ENCODE peak calls at places on chromosome 7, in seven cellular contexts. D is GM12878, X is GM12891, I is SK-N-SH, L is K562, W is HepG2, H is H1. R is an unnamed sample.

GRCh38 chr7:66013938-66014337 is 31.9 kb upstream of the GUSB start:
- DNase-seq in I (peak; percentile 49), W (peak; percentile 65), L (peak; percentile 40), D (no peak), X (no peak), H (peak; percentile 38), R (no peak)

GRCh38 chr7:90713628-90714027 is 117.5 kb downstream of the CDK14 start:
- DNase-seq in H (no peak), L (no peak), I (no peak), X (no peak), D (no peak), W (no peak), R (no peak)

GRCh38 chr7:41977165-41977651 is 259.8 kb downstream of the GLI3 start:
- DNase-seq in W (peak; percentile 21), D (no peak), L (peak; percentile 31), H (no peak), I (peak; percentile 43), X (no peak), R (no peak)

GRCh38 chr7:99407849-99408346 is 499 bp downstream of the PDAP1 start:
- DNase-seq in D (no peak), W (peak; percentile 58), I (peak; percentile 66), H (no peak), X (no peak), L (peak; percentile 56), R (no peak)

GRCh38 chr7:93115796-93116195 is 2.0 kb downstream of the SAMD9 start:
- DNase-seq in X (no peak), L (peak; percentile 13), I (no peak), D (no peak), H (no peak), W (no peak), R (no peak)

GRCh38 chr7:26681819-26682418 is 182.5 kb downstream of the SKAP2 start:
- DNase-seq in X (no peak), I (peak; percentile 23), H (no peak), L (peak; percentile 15), W (no peak), D (no peak), R (no peak)

GRCh38 chr7:16900212-16900768 is 18.5 kb upstream of the AGR3 start:
- DNase-seq in X (no peak), D (no peak), W (no peak), L (no peak), H (no peak), I (no peak), R (no peak)

GRCh38 chr7:28041508-28042314 is 138.9 kb downstream of the JAZF1 start:
- DNase-seq in D (no peak), W (no peak), H (no peak), I (no peak), X (no peak), L (no peak), R (no peak)

GRCh38 chr7:34313289-34313688 is 344.7 kb upstream of the NPSR1 start:
- DNase-seq in W (no peak), H (no peak), L (no peak), I (no peak), D (no peak), X (no peak), R (no peak)

GRCh38 chr7:132836746-132837145 is 245.1 kb downstream of the CHCHD3 start:
- DNase-seq in L (peak; percentile 16), W (no peak), D (no peak), H (no peak), I (no peak), X (no peak), R (no peak)

GRCh38 chr7:111029574-111030357 is 61.2 kb upstream of the LRRN3 start:
- DNase-seq in L (no peak), H (no peak), W (peak; percentile 20), X (no peak), D (peak; percentile 13), I (no peak), R (no peak)

GRCh38 chr7:128915271-128915819 is 4.8 kb upstream of the KCP start:
- DNase-seq in X (no peak), H (no peak), W (no peak), D (no peak), I (no peak), L (no peak), R (no peak)

GRCh38 chr7:143419880-143420279 is 11.2 kb upstream of the EPHA1 start:
- DNase-seq in X (no peak), L (no peak), H (no peak), I (no peak), W (no peak), D (no peak), R (no peak)

GRCh38 chr7:92973293-92973731 is 136.9 kb upstream of the CDK6 start:
- DNase-seq in H (no peak), X (no peak), D (no peak), L (no peak), W (no peak), I (no peak), R (no peak)

GRCh38 chr7:134632937-134633540 is 13.6 kb upstream of the BPGM start:
- DNase-seq in I (peak; percentile 34), W (peak; percentile 44), D (no peak), X (no peak), L (peak; percentile 79), H (no peak), R (no peak)

GRCh38 chr7:132980406-132980805 is 101.5 kb downstream of the CHCHD3 start:
- DNase-seq in D (no peak), I (no peak), H (no peak), W (no peak), L (no peak), X (no peak), R (no peak)

GRCh38 chr7:100049441-100050291 is at the start of gene ZSCAN21:
- DNase-seq in L (peak; percentile 94), I (peak; percentile 96), D (peak; percentile 25), H (peak; percentile 34), X (peak; percentile 78), W (peak; percentile 75), R (peak; percentile 84)

GRCh38 chr7:99497771-99498545 is 2.1 kb downstream of the ZNF394 start:
- DNase-seq in H (no peak), L (no peak), D (no peak), I (no peak), W (no peak), X (no peak), R (no peak)

GRCh38 chr7:16271990-16272665 is 149.2 kb downstream of the CRPPA start:
- DNase-seq in X (no peak), D (no peak), L (no peak), H (no peak), W (no peak), I (no peak), R (no peak)

GRCh38 chr7:73823873-73824597 is 6.8 kb upstream of the CLDN4 start:
- DNase-seq in D (no peak), X (no peak), I (no peak), W (no peak), H (no peak), L (no peak), R (no peak)

GRCh38 chr7:93060025-93060424 is 57.8 kb downstream of the SAMD9 start:
- DNase-seq in H (no peak), I (no peak), L (no peak), D (no peak), X (no peak), W (no peak), R (no peak)

GRCh38 chr7:51315393-51316261 is 982 bp downstream of the COBL start:
- DNase-seq in L (no peak), D (no peak), I (peak; percentile 58), W (peak; percentile 73), X (no peak), H (no peak), R (no peak)
- TF ChIP-seq POLR2AphosphoS5 in L (no peak), D (no peak), I (no peak), W (peak; percentile 31), X (no peak), H (no peak), R (no peak)

GRCh38 chr7:157087646-157088045 is 51.1 kb upstream of the UBE3C start:
- DNase-seq in W (no peak), L (no peak), D (no peak), X (no peak), I (no peak), H (no peak), R (no peak)
- TF ChIP-seq TAF1 in W (no peak), L (no peak), D (no peak), X (no peak), I (no peak), H (no peak), R (no peak)

GRCh38 chr7:124779620-124780019 is 14.0 kb upstream of the GPR37 start:
- DNase-seq in D (no peak), L (no peak), W (no peak), X (no peak), I (no peak), H (no peak), R (no peak)

GRCh38 chr7:124775422-124775821 is 9.8 kb upstream of the GPR37 start:
- DNase-seq in I (no peak), H (no peak), W (no peak), D (no peak), L (no peak), X (no peak), R (no peak)

GRCh38 chr7:124776153-124776552 is 10.6 kb upstream of the GPR37 start:
- DNase-seq in D (no peak), W (peak; percentile 61), L (no peak), I (no peak), H (no peak), X (no peak), R (no peak)

GRCh38 chr7:124779194-124779593 is 13.6 kb upstream of the GPR37 start:
- DNase-seq in L (no peak), W (peak; percentile 9), I (no peak), X (no peak), H (no peak), D (no peak), R (no peak)

DNA sequence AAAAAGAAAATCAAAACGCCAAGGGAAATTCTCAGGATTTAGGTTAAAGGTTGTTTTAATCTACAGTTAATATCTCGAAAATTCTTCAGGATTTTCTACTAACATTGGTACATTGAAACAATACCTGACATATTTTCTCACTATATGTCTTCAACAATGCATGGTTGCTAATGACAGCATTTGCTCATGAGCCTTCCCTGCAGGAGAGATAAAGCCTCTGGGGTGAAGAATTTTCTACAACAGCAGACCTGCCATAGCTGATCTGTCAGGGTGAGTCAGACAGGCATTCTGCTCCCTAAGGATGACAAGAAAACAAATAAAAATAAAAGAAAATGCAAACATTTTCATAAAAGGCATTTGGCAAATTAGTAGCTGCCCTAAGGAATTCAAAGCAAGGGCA is 11.7 kb upstream of the GPR37 start:
- DNase-seq in D (no peak), H (no peak), X (no peak), L (no peak), I (no peak), W (no peak), R (no peak)
- TF ChIP-seq POLR2AphosphoS5 in D (no peak), H (no peak), X (no peak), L (no peak), I (no peak), W (no peak), R (no peak)

GRCh38 chr7:30800785-30801252 is 29.6 kb downstream of the MINDY4 start:
- DNase-seq in X (peak; percentile 47), W (peak; percentile 34), D (peak; percentile 21), L (peak; percentile 72), H (peak; percentile 21), I (peak; percentile 89), R (peak; percentile 46)

GRCh38 chr7:30802812-30803211 is 31.6 kb downstream of the MINDY4 start:
- DNase-seq in I (no peak), L (no peak), W (no peak), H (no peak), X (no peak), D (no peak), R (no peak)

GRCh38 chr7:30805081-30805691 is 34.0 kb downstream of the MINDY4 start:
- DNase-seq in H (no peak), X (no peak), D (no peak), I (no peak), L (no peak), W (no peak), R (no peak)

GRCh38 chr7:30805931-30806330 is 34.7 kb downstream of the MINDY4 start:
- DNase-seq in L (no peak), D (no peak), X (no peak), I (no peak), W (no peak), H (no peak), R (no peak)

GRCh38 chr7:30804078-30804661 is 33.0 kb downstream of the MINDY4 start:
- DNase-seq in L (no peak), W (no peak), H (no peak), I (no peak), D (no peak), X (no peak), R (no peak)
- TF ChIP-seq TAF1 in L (no peak), W (no peak), H (no peak), I (no peak), D (no peak), X (no peak), R (no peak)

R was measured in GM12892.